ENCODE peak calls at places on chromosomes 12 and 14, in five cellular contexts. One of them, this sample, is unnamed.

GRCh38 chr14:70782361-70782760 is 27.0 kb downstream of the MAP3K9 start:
- DNase-seq in GM23338: no peak
- DNase-seq in CD4-positive, CD25-positive, alpha-beta regulatory T cell: no peak
- DNase-seq in right atrium auricular region: no peak
- DNase-seq in substantia nigra: no peak
- DNase-seq in this sample: no peak

GRCh38 chr12:89162704-89163261 is 189.5 kb downstream of the DUSP6 start:
- DNase-seq in GM23338: no peak
- DNase-seq in CD4-positive, CD25-positive, alpha-beta regulatory T cell: no peak
- DNase-seq in right atrium auricular region: peak
- DNase-seq in substantia nigra: peak
- DNase-seq in this sample: no peak

GRCh38 chr12:6774557-6775062 is 2.3 kb downstream of the LAG3 start:
- DNase-seq in GM23338: no peak
- DNase-seq in CD4-positive, CD25-positive, alpha-beta regulatory T cell: no peak
- DNase-seq in right atrium auricular region: no peak
- DNase-seq in substantia nigra: no peak
- DNase-seq in this sample: no peak

GRCh38 chr12:107759410-107759809 is 1.5 kb downstream of the PRDM4 start:
- DNase-seq in GM23338: no peak
- DNase-seq in CD4-positive, CD25-positive, alpha-beta regulatory T cell: no peak
- DNase-seq in right atrium auricular region: no peak
- DNase-seq in substantia nigra: no peak
- DNase-seq in this sample: no peak

GRCh38 chr12:121964813-121965643 is 46.6 kb downstream of the CFAP251 start:
- DNase-seq in GM23338: no peak
- DNase-seq in CD4-positive, CD25-positive, alpha-beta regulatory T cell: no peak
- DNase-seq in right atrium auricular region: no peak
- DNase-seq in substantia nigra: no peak
- DNase-seq in this sample: no peak

GRCh38 chr12:96720363-96720705 is 186.7 kb upstream of the NEDD1 start:
- DNase-seq in GM23338: peak
- DNase-seq in CD4-positive, CD25-positive, alpha-beta regulatory T cell: peak
- DNase-seq in right atrium auricular region: no peak
- DNase-seq in substantia nigra: no peak
- DNase-seq in this sample: no peak

GRCh38 chr12:33988888-33989287 is 33.4 kb upstream of the ALG10 start:
- DNase-seq in GM23338: no peak
- DNase-seq in CD4-positive, CD25-positive, alpha-beta regulatory T cell: no peak
- DNase-seq in right atrium auricular region: no peak
- DNase-seq in substantia nigra: no peak
- DNase-seq in this sample: no peak

GRCh38 chr14:103105580-103106168 is 11.1 kb downstream of the EXOC3L4 start:
- DNase-seq in GM23338: no peak
- DNase-seq in CD4-positive, CD25-positive, alpha-beta regulatory T cell: no peak
- DNase-seq in right atrium auricular region: no peak
- DNase-seq in substantia nigra: no peak
- DNase-seq in this sample: no peak

GRCh38 chr12:81930037-81930436 is 170.9 kb upstream of the PPFIA2 start:
- DNase-seq in GM23338: no peak
- DNase-seq in CD4-positive, CD25-positive, alpha-beta regulatory T cell: no peak
- DNase-seq in right atrium auricular region: no peak
- DNase-seq in substantia nigra: no peak
- DNase-seq in this sample: no peak

GRCh38 chr12:105765053-105766019 is 373.4 kb downstream of the NUAK1 start:
- DNase-seq in GM23338: no peak
- DNase-seq in CD4-positive, CD25-positive, alpha-beta regulatory T cell: no peak
- DNase-seq in right atrium auricular region: no peak
- DNase-seq in substantia nigra: no peak
- DNase-seq in this sample: no peak

GRCh38 chr12:103538397-103538796 is 42.6 kb upstream of the C12orf42 start:
- DNase-seq in GM23338: no peak
- DNase-seq in CD4-positive, CD25-positive, alpha-beta regulatory T cell: no peak
- DNase-seq in right atrium auricular region: no peak
- DNase-seq in substantia nigra: no peak
- DNase-seq in this sample: no peak

GRCh38 chr14:89237923-89238529 is 179.0 kb downstream of the FOXN3 start:
- DNase-seq in GM23338: peak
- DNase-seq in CD4-positive, CD25-positive, alpha-beta regulatory T cell: no peak
- DNase-seq in right atrium auricular region: no peak
- DNase-seq in substantia nigra: no peak
- DNase-seq in this sample: no peak

GRCh38 chr12:31807773-31808097 is 78.9 kb upstream of the AMN1 start:
- DNase-seq in GM23338: no peak
- DNase-seq in CD4-positive, CD25-positive, alpha-beta regulatory T cell: no peak
- DNase-seq in right atrium auricular region: no peak
- DNase-seq in substantia nigra: no peak
- DNase-seq in this sample: no peak

GRCh38 chr12:21073822-21074460 is 57.1 kb upstream of the SLCO1B1 start:
- DNase-seq in GM23338: peak
- DNase-seq in CD4-positive, CD25-positive, alpha-beta regulatory T cell: no peak
- DNase-seq in right atrium auricular region: no peak
- DNase-seq in substantia nigra: no peak
- DNase-seq in this sample: no peak

GRCh38 chr12:122875590-122876220 is 20.2 kb downstream of the VPS37B start:
- DNase-seq in GM23338: peak
- DNase-seq in CD4-positive, CD25-positive, alpha-beta regulatory T cell: no peak
- DNase-seq in right atrium auricular region: no peak
- DNase-seq in substantia nigra: no peak
- DNase-seq in this sample: no peak

GRCh38 chr12:6943719-6944380 is at the start of the genes C12orf57 and RNU7-1:
- DNase-seq in GM23338: peak
- DNase-seq in CD4-positive, CD25-positive, alpha-beta regulatory T cell: peak
- DNase-seq in right atrium auricular region: peak
- DNase-seq in substantia nigra: peak
- DNase-seq in this sample: peak

GRCh38 chr12:6461401-6462233 is 8.9 kb downstream of the VAMP1 start:
- DNase-seq in GM23338: no peak
- DNase-seq in CD4-positive, CD25-positive, alpha-beta regulatory T cell: peak
- DNase-seq in right atrium auricular region: peak
- DNase-seq in substantia nigra: peak
- DNase-seq in this sample: no peak

GRCh38 chr12:3753549-3754284 is 808 bp upstream of the CRACR2A start:
- DNase-seq in GM23338: no peak
- DNase-seq in CD4-positive, CD25-positive, alpha-beta regulatory T cell: no peak
- DNase-seq in right atrium auricular region: no peak
- DNase-seq in substantia nigra: no peak
- DNase-seq in this sample: no peak

GRCh38 chr12:75893758-75894157 is 137.8 kb downstream of the PHLDA1 start:
- DNase-seq in GM23338: no peak
- DNase-seq in CD4-positive, CD25-positive, alpha-beta regulatory T cell: no peak
- DNase-seq in right atrium auricular region: no peak
- DNase-seq in substantia nigra: no peak
- DNase-seq in this sample: no peak

GRCh38 chr12:25694072-25694471 is 141.0 kb upstream of the LMNTD1 start:
- DNase-seq in GM23338: no peak
- DNase-seq in CD4-positive, CD25-positive, alpha-beta regulatory T cell: no peak
- DNase-seq in right atrium auricular region: peak
- DNase-seq in substantia nigra: no peak
- DNase-seq in this sample: no peak

GRCh38 chr12:45309826-45310626 is 94.1 kb downstream of the ANO6 start:
- DNase-seq in GM23338: no peak
- DNase-seq in CD4-positive, CD25-positive, alpha-beta regulatory T cell: no peak
- DNase-seq in right atrium auricular region: no peak
- DNase-seq in substantia nigra: no peak
- DNase-seq in this sample: no peak

GRCh38 chr14:71985538-71986234 is 53.5 kb downstream of the RGS6 start:
- DNase-seq in GM23338: no peak
- DNase-seq in CD4-positive, CD25-positive, alpha-beta regulatory T cell: no peak
- DNase-seq in right atrium auricular region: no peak
- DNase-seq in substantia nigra: no peak
- DNase-seq in this sample: no peak
- H3K27ac ChIP-seq in GM23338: no peak
- H3K27ac ChIP-seq in CD4-positive, CD25-positive, alpha-beta regulatory T cell: no peak
- H3K27ac ChIP-seq in right atrium auricular region: peak
- H3K27ac ChIP-seq in substantia nigra: no peak
- H3K27ac ChIP-seq in this sample: no peak

DNA sequence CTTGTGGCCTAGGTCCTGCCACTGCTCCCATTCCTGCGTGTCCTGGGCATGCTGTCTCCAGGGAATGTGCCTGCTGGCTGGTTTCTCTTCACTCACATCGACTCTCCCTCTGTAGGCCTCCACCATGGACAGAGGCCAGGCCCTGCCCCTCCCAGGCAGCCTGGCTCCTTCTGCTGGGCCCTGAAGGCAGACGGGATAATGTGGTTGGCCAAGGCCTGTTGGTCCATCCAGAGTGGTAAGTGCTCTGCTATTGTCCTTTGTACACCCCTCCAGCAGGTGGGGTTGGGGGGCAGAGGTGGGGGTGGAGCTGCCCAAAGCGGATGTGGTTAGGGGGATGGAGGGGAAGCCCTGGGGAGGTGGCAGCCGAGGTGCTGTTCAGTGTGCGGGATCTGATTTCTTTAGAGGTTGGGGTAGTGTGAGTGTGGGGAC is 9.5 kb upstream of the NR4A1 start:
- DNase-seq in GM23338: peak
- DNase-seq in CD4-positive, CD25-positive, alpha-beta regulatory T cell: peak
- DNase-seq in right atrium auricular region: no peak
- DNase-seq in substantia nigra: no peak
- DNase-seq in this sample: no peak
- H3K27ac ChIP-seq in GM23338: no peak
- H3K27ac ChIP-seq in CD4-positive, CD25-positive, alpha-beta regulatory T cell: no peak
- H3K27ac ChIP-seq in right atrium auricular region: peak
- H3K27ac ChIP-seq in substantia nigra: no peak
- H3K27ac ChIP-seq in this sample: peak

GRCh38 chr12:62787606-62788005 is 147.3 kb downstream of the PPM1H start:
- DNase-seq in GM23338: no peak
- DNase-seq in CD4-positive, CD25-positive, alpha-beta regulatory T cell: no peak
- DNase-seq in right atrium auricular region: no peak
- DNase-seq in substantia nigra: no peak
- DNase-seq in this sample: no peak
- H3K27ac ChIP-seq in GM23338: no peak
- H3K27ac ChIP-seq in CD4-positive, CD25-positive, alpha-beta regulatory T cell: no peak
- H3K27ac ChIP-seq in right atrium auricular region: no peak
- H3K27ac ChIP-seq in substantia nigra: no peak
- H3K27ac ChIP-seq in this sample: no peak

GRCh38 chr14:51883232-51883631 is 22.8 kb downstream of the GNG2 start:
- DNase-seq in GM23338: no peak
- DNase-seq in CD4-positive, CD25-positive, alpha-beta regulatory T cell: no peak
- DNase-seq in right atrium auricular region: no peak
- DNase-seq in substantia nigra: no peak
- DNase-seq in this sample: no peak

GRCh38 chr14:51889851-51890250 is 29.4 kb downstream of the GNG2 start:
- DNase-seq in GM23338: no peak
- DNase-seq in CD4-positive, CD25-positive, alpha-beta regulatory T cell: no peak
- DNase-seq in right atrium auricular region: no peak
- DNase-seq in substantia nigra: no peak
- DNase-seq in this sample: no peak

GRCh38 chr14:51879170-51879569 is 18.8 kb downstream of the GNG2 start:
- DNase-seq in GM23338: no peak
- DNase-seq in CD4-positive, CD25-positive, alpha-beta regulatory T cell: no peak
- DNase-seq in right atrium auricular region: no peak
- DNase-seq in substantia nigra: no peak
- DNase-seq in this sample: no peak

GRCh38 chr14:51880810-51881580 is 20.6 kb downstream of the GNG2 start:
- DNase-seq in GM23338: no peak
- DNase-seq in CD4-positive, CD25-positive, alpha-beta regulatory T cell: no peak
- DNase-seq in right atrium auricular region: no peak
- DNase-seq in substantia nigra: no peak
- DNase-seq in this sample: no peak

GRCh38 chr14:51884086-51884927 is 23.9 kb downstream of the GNG2 start:
- DNase-seq in GM23338: no peak
- DNase-seq in CD4-positive, CD25-positive, alpha-beta regulatory T cell: no peak
- DNase-seq in right atrium auricular region: no peak
- DNase-seq in substantia nigra: no peak
- DNase-seq in this sample: no peak
- H3K27ac ChIP-seq in GM23338: no peak
- H3K27ac ChIP-seq in CD4-positive, CD25-positive, alpha-beta regulatory T cell: peak
- H3K27ac ChIP-seq in right atrium auricular region: no peak
- H3K27ac ChIP-seq in substantia nigra: no peak
- H3K27ac ChIP-seq in this sample: no peak

GRCh38 chr12:131108171-131108955 is 154.7 kb downstream of the ADGRD1 start:
- DNase-seq in GM23338: no peak
- DNase-seq in CD4-positive, CD25-positive, alpha-beta regulatory T cell: no peak
- DNase-seq in right atrium auricular region: no peak
- DNase-seq in substantia nigra: no peak
- DNase-seq in this sample: no peak
- H3K27ac ChIP-seq in GM23338: no peak
- H3K27ac ChIP-seq in CD4-positive, CD25-positive, alpha-beta regulatory T cell: no peak
- H3K27ac ChIP-seq in right atrium auricular region: no peak
- H3K27ac ChIP-seq in substantia nigra: no peak
- H3K27ac ChIP-seq in this sample: no peak

GRCh38 chr12:27801630-27802029 is 21.6 kb upstream of the MANSC4 start:
- DNase-seq in GM23338: no peak
- DNase-seq in CD4-positive, CD25-positive, alpha-beta regulatory T cell: no peak
- DNase-seq in right atrium auricular region: no peak
- DNase-seq in substantia nigra: no peak
- DNase-seq in this sample: no peak

GRCh38 chr12:27797301-27798025 is 17.4 kb upstream of the MANSC4 start:
- DNase-seq in GM23338: no peak
- DNase-seq in CD4-positive, CD25-positive, alpha-beta regulatory T cell: no peak
- DNase-seq in right atrium auricular region: no peak
- DNase-seq in substantia nigra: no peak
- DNase-seq in this sample: no peak

GRCh38 chr12:27802511-27802910 is 22.5 kb upstream of the MANSC4 start:
- DNase-seq in GM23338: no peak
- DNase-seq in CD4-positive, CD25-positive, alpha-beta regulatory T cell: no peak
- DNase-seq in right atrium auricular region: no peak
- DNase-seq in substantia nigra: no peak
- DNase-seq in this sample: no peak

GRCh38 chr12:27802936-27803335 is 22.9 kb upstream of the MANSC4 start:
- DNase-seq in GM23338: no peak
- DNase-seq in CD4-positive, CD25-positive, alpha-beta regulatory T cell: no peak
- DNase-seq in right atrium auricular region: no peak
- DNase-seq in substantia nigra: no peak
- DNase-seq in this sample: no peak

DNA sequence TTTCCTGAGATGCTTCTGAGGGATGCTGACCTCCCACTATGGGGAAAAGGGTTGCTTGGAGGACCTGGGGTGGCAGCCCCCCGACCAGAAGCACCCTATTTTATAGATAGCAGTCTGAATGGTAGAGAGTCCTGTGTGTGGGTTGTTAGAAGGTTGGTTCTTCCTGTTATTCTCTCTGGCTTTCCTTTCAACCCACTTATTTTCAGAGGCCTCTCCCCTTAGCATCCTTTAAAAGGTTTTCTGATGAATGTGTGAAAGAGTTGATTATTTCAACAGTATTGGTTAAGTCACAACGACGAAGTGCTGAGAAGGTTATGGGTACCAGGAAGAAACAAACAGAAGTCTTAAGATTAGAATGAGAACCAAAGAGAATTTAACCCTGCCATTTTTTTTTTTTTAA is 20.8 kb upstream of the MANSC4 start:
- DNase-seq in GM23338: no peak
- DNase-seq in CD4-positive, CD25-positive, alpha-beta regulatory T cell: no peak
- DNase-seq in right atrium auricular region: no peak
- DNase-seq in substantia nigra: no peak
- DNase-seq in this sample: no peak
- H3K27ac ChIP-seq in GM23338: no peak
- H3K27ac ChIP-seq in CD4-positive, CD25-positive, alpha-beta regulatory T cell: no peak
- H3K27ac ChIP-seq in right atrium auricular region: no peak
- H3K27ac ChIP-seq in substantia nigra: no peak
- H3K27ac ChIP-seq in this sample: peak

GRCh38 chr12:94940771-94941170 is 62.7 kb downstream of the NDUFA12 start:
- DNase-seq in GM23338: no peak
- DNase-seq in CD4-positive, CD25-positive, alpha-beta regulatory T cell: no peak
- DNase-seq in right atrium auricular region: no peak
- DNase-seq in substantia nigra: no peak
- DNase-seq in this sample: no peak

GRCh38 chr12:94938583-94938982 is 64.9 kb downstream of the NDUFA12 start:
- DNase-seq in GM23338: no peak
- DNase-seq in CD4-positive, CD25-positive, alpha-beta regulatory T cell: no peak
- DNase-seq in right atrium auricular region: no peak
- DNase-seq in substantia nigra: no peak
- DNase-seq in this sample: no peak

GRCh38 chr12:94942663-94943062 is 60.8 kb downstream of the NDUFA12 start:
- DNase-seq in GM23338: no peak
- DNase-seq in CD4-positive, CD25-positive, alpha-beta regulatory T cell: no peak
- DNase-seq in right atrium auricular region: no peak
- DNase-seq in substantia nigra: no peak
- DNase-seq in this sample: no peak

GRCh38 chr12:94941440-94941862 is 62.0 kb downstream of the NDUFA12 start:
- DNase-seq in GM23338: no peak
- DNase-seq in CD4-positive, CD25-positive, alpha-beta regulatory T cell: peak
- DNase-seq in right atrium auricular region: peak
- DNase-seq in substantia nigra: no peak
- DNase-seq in this sample: no peak
- H3K27ac ChIP-seq in GM23338: no peak
- H3K27ac ChIP-seq in CD4-positive, CD25-positive, alpha-beta regulatory T cell: no peak
- H3K27ac ChIP-seq in right atrium auricular region: peak
- H3K27ac ChIP-seq in substantia nigra: no peak
- H3K27ac ChIP-seq in this sample: no peak